ENCODE peak calls at places on chromosomes 13 and 19, in four cellular contexts. Q is IMR-90, D is K562, H is HepG2. G is an unnamed sample.

GRCh38 chr19:15251010-15251748 is 18.9 kb upstream of the EPHX3 start:
- DNase-seq in H (no peak), D (no peak), Q (peak), G (no peak)

GRCh38 chr13:96898855-96899254 is 95.4 kb downstream of the OXGR1 start:
- DNase-seq in Q (no peak), H (no peak), D (no peak), G (no peak)

GRCh38 chr13:99359493-99359892 is 52.3 kb upstream of the GPR183 start:
- DNase-seq in Q (no peak), H (no peak), D (no peak), G (no peak)

GRCh38 chr19:48806518-48806817 is 4.4 kb downstream of the BCAT2 start:
- DNase-seq in H (no peak), Q (no peak), D (peak), G (no peak)

GRCh38 chr13:27638521-27638920 is 16.8 kb downstream of the POLR1D start:
- DNase-seq in Q (peak), D (no peak), H (no peak), G (no peak)

GRCh38 chr19:1967087-1967608 is 26.2 kb downstream of the CSNK1G2 start:
- DNase-seq in D (no peak), H (no peak), Q (no peak), G (no peak)

GRCh38 chr13:48808689-48809088 is 155.0 kb downstream of the CYSLTR2 start:
- DNase-seq in Q (peak), H (peak), D (peak), G (no peak)

GRCh38 chr13:114104626-114105350 is 27.6 kb downstream of the RASA3 start:
- DNase-seq in Q (no peak), D (no peak), H (no peak), G (no peak)

GRCh38 chr13:22915442-22916082 is 265.2 kb upstream of the SGCG start:
- DNase-seq in D (peak), Q (peak), H (no peak), G (peak)

GRCh38 chr13:73997964-73998363 is 136.2 kb downstream of the KLF12 start:
- DNase-seq in Q (no peak), H (no peak), D (no peak), G (no peak)

GRCh38 chr13:42215578-42216421 is 56.2 kb upstream of the AKAP11 start:
- DNase-seq in H (peak), Q (peak), D (peak), G (no peak)

GRCh38 chr19:19406878-19407639 is 1.6 kb downstream of the GATAD2A start:
- DNase-seq in Q (peak), D (no peak), H (peak), G (peak)

GRCh38 chr13:99408703-99409000 is 92.6 kb upstream of the TM9SF2 start:
- DNase-seq in D (no peak), Q (no peak), H (no peak), G (no peak)

GRCh38 chr13:113448885-113449692 is 4.2 kb downstream of the ADPRHL1 start:
- DNase-seq in Q (no peak), D (peak), H (peak), G (peak)

GRCh38 chr19:45782162-45782623 is at the start of gene DMPK:
- DNase-seq in H (no peak), Q (no peak), D (no peak), G (peak)

GRCh38 chr13:39462456-39462855 is 140.5 kb downstream of the LHFPL6 start:
- DNase-seq in H (no peak), Q (no peak), D (no peak), G (no peak)

GRCh38 chr19:46015080-46015960 is 7.5 kb downstream of the PGLYRP1 start:
- DNase-seq in D (peak), Q (no peak), H (no peak), G (peak)

GRCh38 chr19:44641460-44641859 is 2.2 kb upstream of the PVR start:
- DNase-seq in D (no peak), H (no peak), Q (no peak), G (no peak)

GRCh38 chr13:112244495-112245177 is 131.5 kb upstream of the SPACA7 start:
- DNase-seq in H (no peak), Q (no peak), D (no peak), G (no peak)

GRCh38 chr19:56966697-56967299 is 126.3 kb upstream of the PEG3 start:
- DNase-seq in D (no peak), Q (no peak), H (no peak), G (no peak)

GRCh38 chr13:37642201-37642600 is 43.6 kb upstream of the POSTN start:
- DNase-seq in D (no peak), Q (no peak), H (no peak), G (no peak)

DNA sequence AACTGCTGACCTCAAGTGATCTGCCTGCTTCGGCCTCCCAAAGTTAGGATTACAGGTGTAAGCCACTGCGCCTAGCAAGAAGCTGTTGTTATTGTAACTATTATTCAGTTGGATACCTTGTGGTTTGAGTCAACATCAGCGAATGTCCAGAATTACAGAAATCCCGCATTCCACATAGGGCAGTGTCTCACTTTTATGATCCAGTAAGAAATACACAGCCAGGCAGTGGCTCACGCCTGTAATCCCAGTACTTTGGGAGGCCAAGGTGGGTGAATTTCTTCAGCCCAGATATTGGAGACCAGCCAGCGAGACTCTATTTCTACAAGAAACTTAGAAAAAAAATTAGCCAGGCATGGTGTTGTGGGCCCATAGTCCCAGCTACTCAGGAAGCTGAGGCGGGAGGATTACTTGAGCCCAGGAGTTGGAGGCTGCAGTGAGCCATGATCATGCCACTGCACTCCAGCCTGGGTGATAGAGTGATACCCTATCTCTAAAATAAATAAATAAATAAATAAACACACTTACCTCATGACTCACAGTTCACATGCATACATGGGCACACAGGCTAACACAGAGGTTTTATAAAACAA is 43.8 kb downstream of the SPTBN4 start:
- DNase-seq in H (no peak), D (no peak), Q (peak), G (no peak)
- TF ChIP-seq MAZ in H (no peak), D (no peak), Q (no peak), G (no peak)

GRCh38 chr19:10812196-10812595 is 23.8 kb downstream of the TMED1 start:
- DNase-seq in H (no peak), Q (no peak), D (peak), G (no peak)

GRCh38 chr19:10812902-10813404 is 23.1 kb downstream of the TMED1 start:
- DNase-seq in H (no peak), D (peak), Q (peak), G (peak)

GRCh38 chr19:10808937-10809655 is 26.9 kb downstream of the TMED1 start:
- DNase-seq in Q (peak), D (peak), H (no peak), G (no peak)

GRCh38 chr19:10811391-10812111 is 24.5 kb downstream of the TMED1 start:
- DNase-seq in H (peak), D (peak), Q (no peak), G (no peak)

GRCh38 chr19:10809693-10810285 is 26.2 kb downstream of the TMED1 start:
- DNase-seq in H (no peak), Q (no peak), D (peak), G (no peak)
- TF ChIP-seq MAZ in H (no peak), Q (no peak), D (no peak), G (no peak)

GRCh38 chr19:51676566-51677083 is 16.5 kb upstream of the SPACA6 start:
- DNase-seq in D (no peak), Q (no peak), H (no peak), G (no peak)
- TF ChIP-seq MAZ in D (no peak), Q (no peak), H (no peak), G (no peak)

DNA sequence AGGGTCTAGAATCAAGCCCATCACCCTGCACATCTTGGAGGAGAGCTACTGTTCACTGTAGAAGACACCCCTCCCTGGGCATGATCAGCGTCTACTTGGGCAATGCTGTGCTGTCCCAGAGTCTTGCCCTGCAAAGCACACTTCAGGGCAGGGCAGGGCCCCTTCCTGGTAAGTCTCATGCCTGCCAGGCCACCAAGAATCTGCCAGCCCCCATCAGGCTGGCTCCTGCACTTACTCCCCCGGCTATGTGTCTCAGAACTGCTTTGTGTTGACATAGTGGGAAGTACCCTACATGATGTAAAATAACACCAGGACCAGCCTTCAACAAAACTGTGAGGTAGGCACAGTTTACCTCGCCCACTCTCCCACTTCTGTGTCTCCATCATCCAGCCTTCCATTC is 27.9 kb upstream of the ATP12A start:
- DNase-seq in Q (no peak), D (no peak), H (no peak), G (no peak)
- TF ChIP-seq MAZ in Q (no peak), D (no peak), H (no peak), G (no peak)

GRCh38 chr13:44311011-44311481 is 62.6 kb upstream of the SERP2 start:
- DNase-seq in Q (peak), H (no peak), D (no peak), G (no peak)

GRCh38 chr13:44312131-44312530 is 61.5 kb upstream of the SERP2 start:
- DNase-seq in D (no peak), H (no peak), Q (no peak), G (no peak)

GRCh38 chr13:44309771-44310767 is 63.6 kb upstream of the SERP2 start:
- DNase-seq in H (no peak), Q (no peak), D (no peak), G (peak)

GRCh38 chr13:44312898-44313551 is 60.6 kb upstream of the SERP2 start:
- DNase-seq in Q (peak), H (peak), D (no peak), G (peak)

DNA sequence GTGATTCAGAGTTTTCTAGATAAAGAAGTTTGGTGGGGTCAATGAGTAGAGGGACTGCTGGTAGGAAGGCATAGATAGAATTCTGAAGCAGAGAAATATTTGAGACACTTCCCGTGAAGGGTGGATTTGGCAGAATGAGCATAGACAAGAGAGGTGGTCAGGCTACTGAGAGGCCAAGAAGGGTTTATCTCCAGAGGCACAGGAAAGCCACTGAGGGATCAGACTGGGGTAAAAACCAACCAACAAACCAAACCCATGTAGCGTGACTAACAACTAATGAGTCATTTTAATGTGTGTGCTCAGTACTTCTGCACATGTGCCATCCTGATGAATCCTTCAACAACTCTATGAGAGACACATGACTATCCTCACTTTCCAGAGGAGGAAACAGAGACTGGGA is 60.0 kb upstream of the SERP2 start:
- DNase-seq in Q (peak), D (no peak), H (no peak), G (peak)
- TF ChIP-seq MAZ in Q (no peak), D (no peak), H (no peak), G (no peak)

DNA sequence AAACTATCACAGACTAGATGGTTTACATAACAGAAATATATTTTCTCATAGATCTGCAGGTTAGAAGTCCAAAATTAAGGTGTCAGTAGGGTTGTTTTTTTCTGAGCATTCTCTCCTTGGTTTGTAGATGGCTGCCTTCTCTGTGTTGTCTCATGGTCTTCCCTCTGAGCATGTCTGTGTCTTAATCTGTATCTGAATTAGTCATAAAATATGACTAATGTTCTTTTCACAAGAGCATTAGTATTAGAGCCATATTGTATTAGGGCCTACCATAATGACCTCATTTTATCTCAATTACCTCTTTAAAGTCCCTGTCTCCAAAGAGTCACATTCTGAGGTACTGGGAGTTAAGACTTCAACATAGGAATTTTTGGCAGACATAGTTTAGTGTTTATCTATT is 77.2 kb upstream of the OBI1 start:
- DNase-seq in Q (no peak), H (no peak), D (no peak), G (no peak)
- TF ChIP-seq MAZ in Q (no peak), H (no peak), D (no peak), G (no peak)

DNA sequence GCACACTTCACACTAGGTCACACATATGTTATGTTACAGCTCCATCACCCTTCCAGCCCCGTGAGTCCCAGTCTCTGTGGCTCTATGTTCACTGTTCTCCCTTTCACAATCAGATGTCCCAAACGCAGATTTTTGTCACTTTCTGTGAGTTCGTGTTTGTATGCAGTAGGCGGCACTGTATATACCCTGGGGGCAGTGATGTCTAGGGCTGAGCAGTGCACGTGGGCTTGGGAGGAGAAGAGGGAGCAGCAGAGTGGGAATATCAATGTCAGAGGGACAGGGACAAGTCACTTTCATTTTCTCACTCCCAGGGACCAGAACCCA is 22.0 kb downstream of the PSG1 start:
- DNase-seq in H (no peak), D (no peak), Q (no peak), G (no peak)
- TF ChIP-seq MAZ in H (no peak), D (no peak), Q (no peak), G (no peak)

GRCh38 chr13:32311188-32311897 is 3.8 kb downstream of the ZAR1L start:
- DNase-seq in D (no peak), H (no peak), Q (no peak), G (no peak)

GRCh38 chr13:32314271-32314967 is 744 bp downstream of the ZAR1L start:
- DNase-seq in Q (no peak), H (no peak), D (no peak), G (no peak)

GRCh38 chr13:32305646-32306045 is 9.5 kb downstream of the ZAR1L start:
- DNase-seq in H (no peak), D (no peak), Q (no peak), G (no peak)

GRCh38 chr13:32309312-32309711 is 5.9 kb downstream of the ZAR1L start:
- DNase-seq in Q (peak), H (no peak), D (no peak), G (no peak)

DNA sequence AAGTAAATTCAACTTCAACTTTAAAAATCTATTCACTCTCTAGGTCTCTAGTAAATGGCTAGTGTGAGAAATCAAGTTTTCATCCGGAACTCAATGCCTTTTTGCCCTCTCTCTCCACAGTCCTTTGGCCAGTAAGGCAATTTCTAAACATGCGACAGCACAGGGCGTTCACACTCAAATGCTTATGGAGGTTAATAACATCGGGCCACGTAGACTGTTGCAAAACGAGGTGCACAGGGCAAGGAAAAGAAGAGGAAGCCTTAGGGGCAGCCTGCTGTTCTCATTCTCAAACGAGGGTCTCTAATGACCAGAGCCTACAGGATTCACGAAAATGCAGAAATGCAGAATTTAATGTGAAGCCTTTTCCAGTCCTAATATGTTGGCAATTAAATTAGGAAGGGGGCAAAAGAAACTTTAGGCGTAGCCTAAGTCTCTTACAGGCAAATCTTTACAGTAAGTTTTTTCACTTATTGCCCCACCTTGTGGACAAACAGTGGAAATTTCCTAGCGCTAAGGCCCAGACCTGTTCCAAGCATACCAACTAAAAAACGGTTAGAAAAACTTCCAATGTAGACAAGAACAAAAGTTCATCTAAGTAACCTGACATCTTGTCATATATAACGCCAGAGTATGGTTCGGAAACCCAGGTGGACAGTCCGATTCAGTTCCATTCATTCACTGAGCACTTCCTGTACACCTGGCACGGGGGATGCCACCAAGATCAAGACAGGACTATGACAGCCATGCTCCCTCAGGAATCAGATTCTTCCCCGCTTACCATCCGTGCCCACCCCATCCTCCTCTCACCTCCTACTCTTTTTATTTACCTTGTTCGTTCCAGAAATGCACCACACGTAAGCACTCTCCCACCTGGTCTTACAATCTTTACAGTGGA is 5.1 kb downstream of the ZAR1L start:
- DNase-seq in D (peak), Q (peak), H (peak), G (peak)
- TF ChIP-seq MAZ in D (no peak), Q (peak), H (no peak), G (no peak)